ENCODE peak calls at places on chromosomes 5 and 9, in seven cellular contexts. I is AML-193; R is stimulated activated naive CD4-positive, alpha-beta T cell; T is HCT116; B is IMR-90; N is GM13976; X is stimulated activated CD4-positive, alpha-beta T cell treated with anti-CD3 and anti-CD28 coated beads, Interleukin-4, amount 100 ng/mL, for 48 hours. O is an unnamed sample.

GRCh38 chr5:56669534-56670483 is 145.5 kb upstream of the MAP3K1 start:
- DNase-seq in I (peak), R (peak), T (no peak), B (peak), N (peak), X (peak), O (peak)

GRCh38 chr5:5139358-5140050 is 626 bp upstream of the ADAMTS16 start:
- DNase-seq in I (no peak), R (no peak), T (no peak), B (no peak), N (peak), X (no peak), O (no peak)

GRCh38 chr5:124513216-124513615 is 233.2 kb downstream of the ZNF608 start:
- DNase-seq in I (no peak), R (no peak), T (no peak), B (peak), N (no peak), X (no peak), O (no peak)

GRCh38 chr9:129236441-129237145 is 58.5 kb upstream of the IER5L start:
- DNase-seq in I (no peak), R (peak), T (no peak), B (no peak), N (no peak), X (no peak), O (no peak)

GRCh38 chr9:77601476-77602056 is 46.6 kb downstream of the GNA14 start:
- DNase-seq in I (no peak), R (no peak), T (no peak), B (no peak), N (no peak), X (no peak), O (no peak)

GRCh38 chr5:123119334-123119986 is 30.4 kb downstream of the PRDM6 start:
- DNase-seq in I (no peak), R (no peak), T (peak), B (peak), N (no peak), X (no peak), O (no peak)

GRCh38 chr5:150497274-150497988 is 10.5 kb upstream of the NDST1 start:
- DNase-seq in I (no peak), R (no peak), T (peak), B (peak), N (no peak), X (no peak), O (no peak)

GRCh38 chr5:144237851-144238250 is 67.2 kb downstream of the KCTD16 start:
- DNase-seq in I (no peak), R (no peak), T (no peak), B (no peak), N (no peak), X (no peak), O (peak)

GRCh38 chr5:169100735-169101075 is 200.2 kb downstream of the SLIT3 start:
- DNase-seq in I (no peak), R (no peak), T (no peak), B (no peak), N (no peak), X (no peak), O (no peak)

GRCh38 chr5:81856948-81857928 is 106.3 kb upstream of the SSBP2 start:
- DNase-seq in I (peak), R (no peak), T (no peak), B (no peak), N (no peak), X (no peak), O (no peak)

GRCh38 chr5:3032513-3032912 is 281.0 kb upstream of the IRX2 start:
- DNase-seq in I (no peak), R (no peak), T (no peak), B (no peak), N (no peak), X (no peak), O (no peak)

GRCh38 chr9:13386935-13387667 is 107.6 kb upstream of the MPDZ start:
- DNase-seq in I (peak), R (no peak), T (no peak), B (peak), N (no peak), X (no peak), O (no peak)

GRCh38 chr9:34036625-34037024 is 12.1 kb downstream of the UBAP2 start:
- DNase-seq in I (no peak), R (no peak), T (no peak), B (no peak), N (no peak), X (no peak), O (no peak)

GRCh38 chr5:138668981-138669380 is 84.2 kb upstream of the CTNNA1 start:
- DNase-seq in I (no peak), R (no peak), T (no peak), B (no peak), N (no peak), X (no peak), O (no peak)

GRCh38 chr5:15914603-15915002 is 265.0 kb downstream of the MARCHF11 start:
- DNase-seq in I (no peak), R (no peak), T (no peak), B (peak), N (no peak), X (no peak), O (no peak)

GRCh38 chr9:114634387-114634786 is 23.2 kb downstream of the TEX53 start:
- DNase-seq in I (no peak), R (no peak), T (no peak), B (no peak), N (no peak), X (no peak), O (no peak)

GRCh38 chr9:3855601-3856328 is 330.0 kb upstream of the RFX3 start:
- DNase-seq in I (no peak), R (no peak), T (no peak), B (no peak), N (no peak), X (no peak), O (no peak)

GRCh38 chr5:16540421-16540820 is 74.8 kb upstream of the ZNF622 start:
- DNase-seq in I (no peak), R (no peak), T (no peak), B (peak), N (no peak), X (no peak), O (no peak)

GRCh38 chr9:9102295-9102694 is 1302.7 kb upstream of the DMAC1 start:
- DNase-seq in I (no peak), R (no peak), T (no peak), B (no peak), N (no peak), X (no peak), O (no peak)

GRCh38 chr5:171310816-171311697 is 2.0 kb downstream of the TLX3 start:
- DNase-seq in I (no peak), R (no peak), T (no peak), B (peak), N (peak), X (no peak), O (no peak)

GRCh38 chr9:92360083-92360482 is 34.3 kb downstream of the CENPP start:
- DNase-seq in I (no peak), R (no peak), T (no peak), B (no peak), N (no peak), X (no peak), O (no peak)

GRCh38 chr5:172959824-172960799 is 888 bp downstream of the RPL26L1 start:
- DNase-seq in I (no peak), R (no peak), T (no peak), B (no peak), N (no peak), X (no peak), O (no peak)

GRCh38 chr5:172529896-172530295 is 75.6 kb upstream of the SH3PXD2B start:
- DNase-seq in I (no peak), R (no peak), T (no peak), B (no peak), N (no peak), X (no peak), O (no peak)

GRCh38 chr5:120538644-120539043 is 74.5 kb downstream of the PRR16 start:
- DNase-seq in I (no peak), R (no peak), T (no peak), B (peak), N (no peak), X (no peak), O (no peak)

O was measured in stimulated activated naive B cell treated with anti-CD40 and anti-IgM and Interleukin-4, amounts not matched to agents 10 μg/mL and 1 μg/mL and 100 μg/mL, for 72 hours.